ENCODE peak calls at places on chromosomes 13 and 19, in ten cellular contexts. B, X, F, S, C, O, M, Q, P and U are unnamed samples.
A peak's percentile ranks its signal among the peaks of the same experiment; 100 is the strongest.

GRCh38 chr13:90738881-90739280 is 608.6 kb upstream of the MIR17HG start:
- DNase-seq in C (no peak), S (no peak), P (no peak), Q (no peak), F (no peak), O (no peak), X (no peak), M (no peak), B (no peak), U (no peak)

GRCh38 chr13:89514534-89515312 is 1832.8 kb upstream of the MIR17HG start:
- DNase-seq in C (no peak), S (peak; percentile 28), F (peak; percentile 76), O (peak; percentile 91), Q (peak; percentile 8), B (no peak), X (peak; percentile 43), M (peak; percentile 4), P (no peak), U (peak; percentile 68)

GRCh38 chr13:23657056-23657455 is 86.8 kb downstream of the TNFRSF19 start:
- DNase-seq in B (no peak), F (no peak), Q (no peak), C (no peak), S (no peak), X (no peak), M (no peak), O (no peak), P (no peak), U (no peak)

GRCh38 chr13:67023088-67023893 is 206.8 kb downstream of the PCDH9 start:
- DNase-seq in B (peak; percentile 25), P (no peak), C (no peak), M (no peak), F (peak; percentile 61), O (peak; percentile 25), Q (peak; percentile 82), X (peak; percentile 54), S (no peak), U (peak; percentile 77)

GRCh38 chr13:114025432-114026127 is 51.7 kb upstream of the C13orf46 start:
- DNase-seq in M (no peak), Q (peak; percentile 78), X (peak; percentile 38), C (no peak), S (no peak), O (no peak), P (no peak), B (no peak), F (no peak), U (no peak)

GRCh38 chr19:56839665-56840451 is 668 bp downstream of the PEG3 start:
- DNase-seq in P (no peak), C (no peak), M (no peak), O (no peak), Q (no peak), X (no peak), S (no peak), B (no peak), F (no peak), U (no peak)

GRCh38 chr19:33394006-33394722 is 20.7 kb downstream of the CEBPG start:
- DNase-seq in Q (peak; percentile 69), X (no peak), S (no peak), P (no peak), C (no peak), B (no peak), F (no peak), O (no peak), M (no peak), U (peak; percentile 75)

GRCh38 chr19:57302020-57302465 is 18.2 kb upstream of the ZNF543 start:
- DNase-seq in S (peak; percentile 90), C (no peak), X (no peak), O (no peak), F (no peak), B (no peak), M (peak; percentile 52), Q (peak; percentile 95), P (no peak), U (peak; percentile 99)

GRCh38 chr13:93752506-93752905 is 525.9 kb downstream of the GPC6 start:
- DNase-seq in P (no peak), M (no peak), B (no peak), C (no peak), O (no peak), X (no peak), S (no peak), Q (no peak), F (no peak), U (no peak)

DNA sequence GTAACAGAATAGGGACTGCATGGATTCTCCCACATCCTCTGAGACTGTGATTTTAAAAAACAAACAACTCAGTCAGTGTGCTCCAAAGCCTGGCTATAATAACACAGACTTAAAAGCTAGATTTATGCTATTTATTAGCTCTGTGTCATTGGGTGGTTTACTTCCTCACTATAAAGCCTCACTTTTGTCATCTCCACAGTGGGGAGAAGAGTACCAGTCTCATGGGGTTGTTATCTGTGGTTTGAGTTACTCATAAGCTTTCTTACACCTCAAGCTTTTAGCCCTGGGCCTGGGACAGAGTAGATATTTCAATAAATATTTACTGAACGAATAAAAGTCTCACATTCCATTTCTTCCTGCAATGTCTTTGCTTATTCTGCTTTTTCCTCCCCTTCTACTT is 5.3 kb downstream of the RNASEH2B start:
- DNase-seq in B (no peak), X (no peak), C (no peak), O (no peak), F (no peak), P (no peak), Q (peak; percentile 52), M (no peak), S (no peak), U (peak; percentile 32)
- H3K4me1 ChIP-seq in B (peaks cover 5% of the 10 kb centered on the region), X (peaks cover 23% of the 10 kb centered on the region), C (peaks cover 16% of the 10 kb centered on the region), O (peaks cover 18% of the 10 kb centered on the region), F (peaks cover 30% of the 10 kb centered on the region), P (peaks cover 18% of the 10 kb centered on the region), Q (peaks cover 14% of the 10 kb centered on the region), M (peaks cover 23% of the 10 kb centered on the region), S (peaks cover 19% of the 10 kb centered on the region), U (peaks cover 22% of the 10 kb centered on the region)

GRCh38 chr19:45151821-45152503 is 8.8 kb downstream of the NKPD1 start:
- DNase-seq in O (no peak), B (peak; percentile 58), C (no peak), S (no peak), F (peak; percentile 60), X (peak; percentile 21), M (no peak), Q (no peak), P (no peak), U (no peak)

GRCh38 chr19:45150731-45151725 is 9.8 kb downstream of the NKPD1 start:
- DNase-seq in P (no peak), F (no peak), X (no peak), Q (no peak), S (no peak), C (no peak), O (no peak), M (no peak), B (no peak), U (peak; percentile 86)

GRCh38 chr19:45152504-45153338 is 8.1 kb downstream of the NKPD1 start:
- DNase-seq in M (peak; percentile 45), X (peak; percentile 85), S (no peak), Q (peak; percentile 40), B (peak; percentile 82), O (no peak), C (no peak), P (no peak), F (peak; percentile 87), U (no peak)

GRCh38 chr19:45154064-45154827 is 6.5 kb downstream of the NKPD1 start:
- DNase-seq in C (peak; percentile 87), B (no peak), X (no peak), S (no peak), P (peak; percentile 92), F (no peak), Q (peak; percentile 86), O (peak; percentile 73), M (peak; percentile 76), U (peak; percentile 45)

DNA sequence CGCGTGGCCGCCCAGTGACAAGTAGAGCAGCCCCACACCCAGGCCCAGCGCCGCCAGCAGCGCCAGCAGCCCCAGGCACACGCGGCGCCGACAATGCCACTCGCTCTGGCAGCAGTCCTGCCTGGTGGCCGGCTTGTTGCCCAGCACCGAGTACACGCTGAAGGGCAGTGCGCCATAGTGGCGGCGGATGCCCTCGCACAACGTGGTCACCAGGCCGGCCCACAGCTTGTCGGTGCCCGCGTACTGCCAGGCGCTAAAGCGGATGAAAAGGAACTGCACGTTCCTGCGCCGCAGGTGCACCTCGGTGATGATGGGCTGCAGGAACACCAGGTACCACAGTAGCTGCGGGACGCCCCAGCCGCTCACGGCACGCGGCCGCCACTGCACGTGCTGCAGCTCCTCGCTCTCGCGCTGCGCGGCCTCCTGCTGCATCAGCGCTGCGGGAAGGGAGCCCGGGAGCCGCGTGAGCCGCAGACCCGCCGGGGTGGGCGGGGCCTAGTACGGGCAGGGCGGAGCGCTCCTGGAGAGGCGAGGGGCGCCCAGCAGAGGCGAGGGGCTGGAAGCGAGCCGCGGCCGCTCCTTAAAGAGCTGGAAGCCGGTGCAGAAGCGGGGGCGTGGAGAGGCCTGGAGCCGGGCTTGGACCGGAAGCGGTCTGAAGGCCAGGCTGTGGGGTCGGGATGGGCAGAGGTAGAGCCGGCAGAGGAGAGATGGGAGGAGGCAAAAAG is 7.3 kb downstream of the NKPD1 start:
- DNase-seq in P (no peak), S (no peak), M (peak; percentile 84), O (no peak), B (peak; percentile 72), Q (peak; percentile 48), C (peak; percentile 87), F (peak; percentile 84), X (peak; percentile 85), U (no peak)
- H3K4me2 ChIP-seq in P (peak overlapping the region; percentile 96), S (peak overlapping the region; percentile 37), M (peak overlapping the region; percentile 81), O (no peak overlapping the region), B (peak overlapping the region; percentile 27), Q (peak overlapping the region; percentile 68), C (peak overlapping the region; percentile 66), F (peak overlapping the region; percentile 83), X (peak overlapping the region; percentile 78), U (peak overlapping the region; percentile 39)

DNA sequence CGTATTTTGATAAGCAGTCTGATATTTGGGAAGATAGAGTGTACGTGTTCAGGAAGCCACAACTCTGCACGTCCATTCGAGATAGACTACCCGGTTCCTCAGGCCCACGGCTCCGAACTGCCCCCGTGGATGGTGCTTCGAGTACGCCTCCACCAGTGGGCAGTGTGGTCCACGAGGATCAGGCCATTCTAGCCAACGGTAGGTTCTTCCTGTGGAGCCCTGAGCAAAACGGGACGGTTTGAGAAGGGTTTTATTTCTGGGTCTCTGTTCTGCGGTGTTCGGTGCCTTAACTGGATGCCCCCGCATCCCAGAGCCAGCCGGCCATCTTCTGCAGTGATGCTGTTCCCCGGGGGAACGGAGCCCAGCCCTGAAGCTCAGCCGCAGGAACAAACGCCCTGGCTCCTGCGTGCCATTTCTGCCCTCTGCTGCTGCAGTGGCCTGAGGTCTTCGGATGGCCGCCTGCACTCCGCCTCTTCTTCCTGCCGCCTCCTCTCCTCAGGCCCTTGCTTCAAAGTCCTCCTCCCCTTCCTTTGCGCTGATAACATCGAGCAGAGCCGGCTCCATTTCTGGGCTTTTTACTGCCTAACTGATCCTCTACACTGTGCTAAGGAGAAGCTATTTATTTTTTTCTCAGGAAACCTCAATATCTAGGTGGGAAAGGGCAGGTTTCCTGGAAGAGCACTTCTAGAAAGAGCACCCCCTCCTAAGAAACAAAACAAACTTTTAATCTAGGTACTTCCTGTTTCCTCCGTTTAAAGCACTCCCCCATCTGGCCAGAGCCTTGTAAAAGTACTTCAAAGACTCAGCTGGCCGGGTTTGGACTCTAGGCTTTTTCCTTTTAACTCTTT is 36.2 kb upstream of the SLC46A3 start:
- DNase-seq in Q (peak; percentile 13), X (no peak), F (peak; percentile 71), P (peak; percentile 19), M (peak; percentile 46), O (peak; percentile 40), S (no peak), C (peak; percentile 16), B (peak; percentile 67), U (no peak)
- TF ChIP-seq CTCF in Q (peak; percentile 14), X (no peak), F (peak; percentile 53), P (peak; percentile 11), M (no peak), O (no peak), S (no peak), C (peak; percentile 12), B (peak; percentile 51), U (no peak)

GRCh38 chr13:27442797-27443196 is 7.6 kb downstream of the MTIF3 start:
- DNase-seq in B (no peak), Q (no peak), O (no peak), M (peak; percentile 30), X (no peak), P (no peak), S (no peak), F (no peak), C (no peak), U (no peak)
- H3K4me1 ChIP-seq in B (no peaks in the 10 kb centered on the region), Q (no peaks in the 10 kb centered on the region), O (no peaks in the 10 kb centered on the region), M (peaks cover 14% of the 10 kb centered on the region), X (no peaks in the 10 kb centered on the region), P (no peaks in the 10 kb centered on the region), S (no peaks in the 10 kb centered on the region), F (peaks cover 9% of the 10 kb centered on the region), C (no peaks in the 10 kb centered on the region), U (no peaks in the 10 kb centered on the region)